ENCODE peak calls at places on chromosomes 11 and 22, in ten cellular contexts. One of them, this sample, is unnamed.

GRCh38 chr11:92880391-92880790 is 89.1 kb upstream of the MTNR1B start:
- DNase-seq in stimulated activated CD4-positive, alpha-beta T cell treated with anti-CD3 and anti-CD28 coated beads, Interleukin-2, amount 100 ng/mL, for 48 hours: no peak
- DNase-seq in HS-5: peak; percentile 53
- DNase-seq in NCI-H2029 treated with DMSO at 0.1 percent for 48 hours: no peak
- DNase-seq in smooth muscle cell of the brain vasculature: no peak
- DNase-seq in AG04450: no peak
- DNase-seq in KBM-7: no peak
- DNase-seq in T-helper 2 cell: no peak
- DNase-seq in activated CD4-positive, CD25-positive, alpha-beta regulatory T cell: no peak
- DNase-seq in MV-4-11: no peak
- DNase-seq in this sample: no peak

GRCh38 chr22:48753381-48753730 is 1074.3 kb downstream of the BRD1 start:
- DNase-seq in stimulated activated CD4-positive, alpha-beta T cell treated with anti-CD3 and anti-CD28 coated beads, Interleukin-2, amount 100 ng/mL, for 48 hours: no peak
- DNase-seq in HS-5: no peak
- DNase-seq in NCI-H2029 treated with DMSO at 0.1 percent for 48 hours: no peak
- DNase-seq in smooth muscle cell of the brain vasculature: no peak
- DNase-seq in AG04450: no peak
- DNase-seq in KBM-7: no peak
- DNase-seq in T-helper 2 cell: no peak
- DNase-seq in activated CD4-positive, CD25-positive, alpha-beta regulatory T cell: no peak
- DNase-seq in MV-4-11: no peak
- DNase-seq in this sample: no peak

GRCh38 chr22:38038426-38038825 is 18.8 kb upstream of the PICK1 start:
- DNase-seq in stimulated activated CD4-positive, alpha-beta T cell treated with anti-CD3 and anti-CD28 coated beads, Interleukin-2, amount 100 ng/mL, for 48 hours: no peak
- DNase-seq in HS-5: no peak
- DNase-seq in NCI-H2029 treated with DMSO at 0.1 percent for 48 hours: no peak
- DNase-seq in smooth muscle cell of the brain vasculature: no peak
- DNase-seq in AG04450: no peak
- DNase-seq in KBM-7: no peak
- DNase-seq in T-helper 2 cell: no peak
- DNase-seq in activated CD4-positive, CD25-positive, alpha-beta regulatory T cell: no peak
- DNase-seq in MV-4-11: no peak
- DNase-seq in this sample: no peak

GRCh38 chr11:8357505-8357888 is 93.8 kb upstream of the LMO1 start:
- DNase-seq in stimulated activated CD4-positive, alpha-beta T cell treated with anti-CD3 and anti-CD28 coated beads, Interleukin-2, amount 100 ng/mL, for 48 hours: no peak
- DNase-seq in HS-5: no peak
- DNase-seq in NCI-H2029 treated with DMSO at 0.1 percent for 48 hours: no peak
- DNase-seq in smooth muscle cell of the brain vasculature: no peak
- DNase-seq in AG04450: no peak
- DNase-seq in KBM-7: no peak
- DNase-seq in T-helper 2 cell: no peak
- DNase-seq in activated CD4-positive, CD25-positive, alpha-beta regulatory T cell: no peak
- DNase-seq in MV-4-11: no peak
- DNase-seq in this sample: peak; percentile 30

GRCh38 chr11:119371067-119371601 is 10.4 kb downstream of the USP2 start:
- DNase-seq in stimulated activated CD4-positive, alpha-beta T cell treated with anti-CD3 and anti-CD28 coated beads, Interleukin-2, amount 100 ng/mL, for 48 hours: no peak
- DNase-seq in HS-5: no peak
- DNase-seq in NCI-H2029 treated with DMSO at 0.1 percent for 48 hours: no peak
- DNase-seq in smooth muscle cell of the brain vasculature: no peak
- DNase-seq in AG04450: no peak
- DNase-seq in KBM-7: no peak
- DNase-seq in T-helper 2 cell: no peak
- DNase-seq in activated CD4-positive, CD25-positive, alpha-beta regulatory T cell: no peak
- DNase-seq in MV-4-11: no peak
- DNase-seq in this sample: no peak

GRCh38 chr11:75468534-75469340 is 35.7 kb upstream of the KLHL35 start:
- DNase-seq in stimulated activated CD4-positive, alpha-beta T cell treated with anti-CD3 and anti-CD28 coated beads, Interleukin-2, amount 100 ng/mL, for 48 hours: no peak
- DNase-seq in HS-5: no peak
- DNase-seq in NCI-H2029 treated with DMSO at 0.1 percent for 48 hours: no peak
- DNase-seq in smooth muscle cell of the brain vasculature: peak; percentile 44
- DNase-seq in AG04450: peak; percentile 63
- DNase-seq in KBM-7: no peak
- DNase-seq in T-helper 2 cell: no peak
- DNase-seq in activated CD4-positive, CD25-positive, alpha-beta regulatory T cell: no peak
- DNase-seq in MV-4-11: peak; percentile 42
- DNase-seq in this sample: peak; percentile 94

GRCh38 chr11:69716099-69716498 is 12.3 kb upstream of the FGF19 start:
- DNase-seq in stimulated activated CD4-positive, alpha-beta T cell treated with anti-CD3 and anti-CD28 coated beads, Interleukin-2, amount 100 ng/mL, for 48 hours: no peak
- DNase-seq in HS-5: no peak
- DNase-seq in NCI-H2029 treated with DMSO at 0.1 percent for 48 hours: no peak
- DNase-seq in smooth muscle cell of the brain vasculature: no peak
- DNase-seq in AG04450: no peak
- DNase-seq in KBM-7: no peak
- DNase-seq in T-helper 2 cell: no peak
- DNase-seq in activated CD4-positive, CD25-positive, alpha-beta regulatory T cell: no peak
- DNase-seq in MV-4-11: no peak
- DNase-seq in this sample: no peak

GRCh38 chr11:33912405-33913361 is 20.8 kb upstream of the LMO2 start:
- DNase-seq in stimulated activated CD4-positive, alpha-beta T cell treated with anti-CD3 and anti-CD28 coated beads, Interleukin-2, amount 100 ng/mL, for 48 hours: no peak
- DNase-seq in HS-5: peak; percentile 83
- DNase-seq in NCI-H2029 treated with DMSO at 0.1 percent for 48 hours: peak; percentile 15
- DNase-seq in smooth muscle cell of the brain vasculature: no peak
- DNase-seq in AG04450: peak; percentile 59
- DNase-seq in KBM-7: peak; percentile 79
- DNase-seq in T-helper 2 cell: no peak
- DNase-seq in activated CD4-positive, CD25-positive, alpha-beta regulatory T cell: no peak
- DNase-seq in MV-4-11: peak; percentile 95
- DNase-seq in this sample: no peak

GRCh38 chr11:126989942-126990715 is 10.4 kb downstream of the KIRREL3 start:
- DNase-seq in stimulated activated CD4-positive, alpha-beta T cell treated with anti-CD3 and anti-CD28 coated beads, Interleukin-2, amount 100 ng/mL, for 48 hours: peak; percentile 62
- DNase-seq in HS-5: no peak
- DNase-seq in NCI-H2029 treated with DMSO at 0.1 percent for 48 hours: peak; percentile 12
- DNase-seq in smooth muscle cell of the brain vasculature: peak; percentile 28
- DNase-seq in AG04450: peak; percentile 46
- DNase-seq in KBM-7: peak; percentile 74
- DNase-seq in T-helper 2 cell: no peak
- DNase-seq in activated CD4-positive, CD25-positive, alpha-beta regulatory T cell: peak; percentile 8
- DNase-seq in MV-4-11: no peak
- DNase-seq in this sample: peak; percentile 24

GRCh38 chr11:92101845-92102244 is 122.8 kb upstream of the FAT3 start:
- DNase-seq in stimulated activated CD4-positive, alpha-beta T cell treated with anti-CD3 and anti-CD28 coated beads, Interleukin-2, amount 100 ng/mL, for 48 hours: no peak
- DNase-seq in HS-5: no peak
- DNase-seq in NCI-H2029 treated with DMSO at 0.1 percent for 48 hours: no peak
- DNase-seq in smooth muscle cell of the brain vasculature: no peak
- DNase-seq in AG04450: no peak
- DNase-seq in KBM-7: no peak
- DNase-seq in T-helper 2 cell: no peak
- DNase-seq in activated CD4-positive, CD25-positive, alpha-beta regulatory T cell: no peak
- DNase-seq in MV-4-11: no peak
- DNase-seq in this sample: no peak

GRCh38 chr11:100683107-100683506 is 4.0 kb upstream of the ARHGAP42 start:
- DNase-seq in stimulated activated CD4-positive, alpha-beta T cell treated with anti-CD3 and anti-CD28 coated beads, Interleukin-2, amount 100 ng/mL, for 48 hours: no peak
- DNase-seq in HS-5: no peak
- DNase-seq in NCI-H2029 treated with DMSO at 0.1 percent for 48 hours: no peak
- DNase-seq in smooth muscle cell of the brain vasculature: no peak
- DNase-seq in AG04450: no peak
- DNase-seq in KBM-7: no peak
- DNase-seq in T-helper 2 cell: no peak
- DNase-seq in activated CD4-positive, CD25-positive, alpha-beta regulatory T cell: no peak
- DNase-seq in MV-4-11: no peak
- DNase-seq in this sample: no peak

GRCh38 chr22:47847281-47847890 is 1084.9 kb downstream of the TBC1D22A start:
- DNase-seq in stimulated activated CD4-positive, alpha-beta T cell treated with anti-CD3 and anti-CD28 coated beads, Interleukin-2, amount 100 ng/mL, for 48 hours: no peak
- DNase-seq in HS-5: no peak
- DNase-seq in NCI-H2029 treated with DMSO at 0.1 percent for 48 hours: no peak
- DNase-seq in smooth muscle cell of the brain vasculature: no peak
- DNase-seq in AG04450: no peak
- DNase-seq in KBM-7: no peak
- DNase-seq in T-helper 2 cell: no peak
- DNase-seq in activated CD4-positive, CD25-positive, alpha-beta regulatory T cell: no peak
- DNase-seq in MV-4-11: no peak
- DNase-seq in this sample: no peak

GRCh38 chr22:43152001-43152354 is 619 bp downstream of the TSPO start:
- DNase-seq in stimulated activated CD4-positive, alpha-beta T cell treated with anti-CD3 and anti-CD28 coated beads, Interleukin-2, amount 100 ng/mL, for 48 hours: no peak
- DNase-seq in HS-5: no peak
- DNase-seq in NCI-H2029 treated with DMSO at 0.1 percent for 48 hours: no peak
- DNase-seq in smooth muscle cell of the brain vasculature: no peak
- DNase-seq in AG04450: no peak
- DNase-seq in KBM-7: peak; percentile 32
- DNase-seq in T-helper 2 cell: no peak
- DNase-seq in activated CD4-positive, CD25-positive, alpha-beta regulatory T cell: no peak
- DNase-seq in MV-4-11: no peak
- DNase-seq in this sample: no peak

GRCh38 chr11:2665747-2666710 is 33.8 kb downstream of the KCNQ1OT1 start:
- DNase-seq in stimulated activated CD4-positive, alpha-beta T cell treated with anti-CD3 and anti-CD28 coated beads, Interleukin-2, amount 100 ng/mL, for 48 hours: no peak
- DNase-seq in HS-5: no peak
- DNase-seq in NCI-H2029 treated with DMSO at 0.1 percent for 48 hours: no peak
- DNase-seq in smooth muscle cell of the brain vasculature: no peak
- DNase-seq in AG04450: no peak
- DNase-seq in KBM-7: no peak
- DNase-seq in T-helper 2 cell: no peak
- DNase-seq in activated CD4-positive, CD25-positive, alpha-beta regulatory T cell: no peak
- DNase-seq in MV-4-11: no peak
- DNase-seq in this sample: no peak

GRCh38 chr11:111976614-111977140 is 39.5 kb downstream of the DIXDC1 start:
- DNase-seq in stimulated activated CD4-positive, alpha-beta T cell treated with anti-CD3 and anti-CD28 coated beads, Interleukin-2, amount 100 ng/mL, for 48 hours: no peak
- DNase-seq in HS-5: no peak
- DNase-seq in NCI-H2029 treated with DMSO at 0.1 percent for 48 hours: no peak
- DNase-seq in smooth muscle cell of the brain vasculature: no peak
- DNase-seq in AG04450: no peak
- DNase-seq in KBM-7: no peak
- DNase-seq in T-helper 2 cell: no peak
- DNase-seq in activated CD4-positive, CD25-positive, alpha-beta regulatory T cell: no peak
- DNase-seq in MV-4-11: no peak
- DNase-seq in this sample: peak; percentile 45

GRCh38 chr11:83051760-83052671 is 19.7 kb downstream of the RAB30 start:
- DNase-seq in stimulated activated CD4-positive, alpha-beta T cell treated with anti-CD3 and anti-CD28 coated beads, Interleukin-2, amount 100 ng/mL, for 48 hours: no peak
- DNase-seq in HS-5: peak; percentile 95
- DNase-seq in NCI-H2029 treated with DMSO at 0.1 percent for 48 hours: peak; percentile 60
- DNase-seq in smooth muscle cell of the brain vasculature: peak; percentile 88
- DNase-seq in AG04450: peak; percentile 94
- DNase-seq in KBM-7: no peak
- DNase-seq in T-helper 2 cell: no peak
- DNase-seq in activated CD4-positive, CD25-positive, alpha-beta regulatory T cell: no peak
- DNase-seq in MV-4-11: no peak
- DNase-seq in this sample: peak; percentile 64

GRCh38 chr22:40183029-40183581 is 5.4 kb downstream of the TNRC6B start:
- DNase-seq in stimulated activated CD4-positive, alpha-beta T cell treated with anti-CD3 and anti-CD28 coated beads, Interleukin-2, amount 100 ng/mL, for 48 hours: no peak
- DNase-seq in HS-5: no peak
- DNase-seq in NCI-H2029 treated with DMSO at 0.1 percent for 48 hours: peak; percentile 6
- DNase-seq in smooth muscle cell of the brain vasculature: no peak
- DNase-seq in AG04450: no peak
- DNase-seq in KBM-7: peak; percentile 72
- DNase-seq in T-helper 2 cell: no peak
- DNase-seq in activated CD4-positive, CD25-positive, alpha-beta regulatory T cell: no peak
- DNase-seq in MV-4-11: peak; percentile 67
- DNase-seq in this sample: no peak

GRCh38 chr11:125720781-125721180 is 25.3 kb upstream of the PATE1 start:
- DNase-seq in stimulated activated CD4-positive, alpha-beta T cell treated with anti-CD3 and anti-CD28 coated beads, Interleukin-2, amount 100 ng/mL, for 48 hours: no peak
- DNase-seq in HS-5: no peak
- DNase-seq in NCI-H2029 treated with DMSO at 0.1 percent for 48 hours: no peak
- DNase-seq in smooth muscle cell of the brain vasculature: no peak
- DNase-seq in AG04450: no peak
- DNase-seq in KBM-7: no peak
- DNase-seq in T-helper 2 cell: no peak
- DNase-seq in activated CD4-positive, CD25-positive, alpha-beta regulatory T cell: no peak
- DNase-seq in MV-4-11: no peak
- DNase-seq in this sample: no peak

GRCh38 chr22:18028817-18029527 is 4.6 kb upstream of the MICAL3 start:
- DNase-seq in stimulated activated CD4-positive, alpha-beta T cell treated with anti-CD3 and anti-CD28 coated beads, Interleukin-2, amount 100 ng/mL, for 48 hours: no peak
- DNase-seq in HS-5: no peak
- DNase-seq in NCI-H2029 treated with DMSO at 0.1 percent for 48 hours: no peak
- DNase-seq in smooth muscle cell of the brain vasculature: no peak
- DNase-seq in AG04450: no peak
- DNase-seq in KBM-7: no peak
- DNase-seq in T-helper 2 cell: no peak
- DNase-seq in activated CD4-positive, CD25-positive, alpha-beta regulatory T cell: no peak
- DNase-seq in MV-4-11: no peak
- DNase-seq in this sample: no peak

This sample was measured in ovary.